ENCODE peak calls at places on chromosomes 12 and 14, in six cellular contexts. B is pons, L is transverse colon, W is IMR-90, C is RCC 7860, Y is EL. O is an unnamed sample.

GRCh38 chr14:50117456-50117855 is 1.1 kb upstream of the VCPKMT start:
- DNase-seq in B (peak; percentile 86), L (no peak), W (no peak), C (no peak), Y (no peak), O (no peak)

GRCh38 chr12:62250671-62251608 is 9.3 kb upstream of the USP15 start:
- DNase-seq in B (no peak), L (no peak), W (peak; percentile 58), C (no peak), Y (peak; percentile 44), O (no peak)

GRCh38 chr14:59275668-59276067 is 87.2 kb downstream of the DAAM1 start:
- DNase-seq in B (no peak), L (no peak), W (peak; percentile 93), C (peak; percentile 70), Y (peak; percentile 89), O (no peak)

GRCh38 chr14:100603341-100604125 is 16.3 kb upstream of the BEGAIN start:
- DNase-seq in B (no peak), L (no peak), W (no peak), C (no peak), Y (no peak), O (no peak)

GRCh38 chr14:98864211-98864610 is 407.8 kb downstream of the BCL11B start:
- DNase-seq in B (no peak), L (no peak), W (no peak), C (no peak), Y (no peak), O (no peak)

GRCh38 chr14:68733086-68733621 is 59.7 kb downstream of the ZFP36L1 start:
- DNase-seq in B (peak; percentile 75), L (no peak), W (no peak), C (peak; percentile 47), Y (no peak), O (no peak)

GRCh38 chr14:61698216-61698980 is 3.1 kb downstream of the HIF1A start:
- DNase-seq in B (peak; percentile 28), L (no peak), W (no peak), C (no peak), Y (no peak), O (no peak)

GRCh38 chr12:67161322-67161918 is 107.7 kb upstream of the CAND1 start:
- DNase-seq in B (peak; percentile 24), L (peak; percentile 39), W (peak; percentile 39), C (no peak), Y (peak; percentile 32), O (peak; percentile 24)

GRCh38 chr14:59213368-59214315 is 25.2 kb downstream of the DAAM1 start:
- DNase-seq in B (no peak), L (no peak), W (peak; percentile 72), C (no peak), Y (no peak), O (no peak)

GRCh38 chr12:104177663-104178501 is 37.7 kb upstream of the TXNRD1 start:
- DNase-seq in B (peak; percentile 8), L (peak; percentile 54), W (peak; percentile 97), C (peak; percentile 50), Y (peak; percentile 97), O (peak; percentile 49)

GRCh38 chr14:95609398-95609990 is 74.6 kb downstream of the GLRX5 start:
- DNase-seq in B (peak; percentile 6), L (no peak), W (peak; percentile 23), C (no peak), Y (peak; percentile 39), O (peak; percentile 24)

GRCh38 chr12:53988519-53989226 is 3.7 kb downstream of the HOXC10 start:
- DNase-seq in B (no peak), L (no peak), W (no peak), C (no peak), Y (no peak), O (no peak)

GRCh38 chr14:71438684-71439083 is 493.5 kb upstream of the RGS6 start:
- DNase-seq in B (peak; percentile 26), L (no peak), W (peak; percentile 44), C (no peak), Y (peak; percentile 36), O (no peak)

GRCh38 chr12:9208236-9208635 is at the start of gene PZP:
- DNase-seq in B (no peak), L (no peak), W (no peak), C (no peak), Y (no peak), O (no peak)

GRCh38 chr12:40248034-40248433 is 23.2 kb downstream of the LRRK2 start:
- DNase-seq in B (no peak), L (no peak), W (no peak), C (no peak), Y (no peak), O (no peak)

GRCh38 chr12:62472472-62472871 is 5.8 kb downstream of the MON2 start:
- DNase-seq in B (no peak), L (no peak), W (no peak), C (no peak), Y (peak; percentile 8), O (no peak)

GRCh38 chr12:103632554-103633216 is 45.6 kb downstream of the STAB2 start:
- DNase-seq in B (no peak), L (peak; percentile 72), W (peak; percentile 33), C (peak; percentile 34), Y (peak; percentile 73), O (peak; percentile 80)

GRCh38 chr12:109099426-109100020 is 2.1 kb downstream of the UNG start:
- DNase-seq in B (no peak), L (no peak), W (no peak), C (no peak), Y (no peak), O (no peak)

GRCh38 chr14:68147331-68147730 is 327.8 kb downstream of the RAD51B start:
- DNase-seq in B (no peak), L (no peak), W (no peak), C (peak; percentile 57), Y (no peak), O (no peak)

GRCh38 chr12:50211392-50212070 is 44.4 kb upstream of the CERS5 start:
- DNase-seq in B (no peak), L (no peak), W (no peak), C (no peak), Y (peak; percentile 66), O (no peak)

GRCh38 chr14:22438742-22439141 is 150.3 kb downstream of the DAD1 start:
- DNase-seq in B (no peak), L (no peak), W (no peak), C (no peak), Y (no peak), O (no peak)

GRCh38 chr14:87205811-87206210 is 787.2 kb downstream of the GALC start:
- DNase-seq in B (no peak), L (no peak), W (no peak), C (no peak), Y (no peak), O (no peak)

GRCh38 chr12:50458606-50459005 is 46.2 kb upstream of the DIP2B start:
- DNase-seq in B (no peak), L (no peak), W (peak; percentile 47), C (peak; percentile 33), Y (peak; percentile 48), O (no peak)

GRCh38 chr14:71606064-71606463 is 326.2 kb upstream of the RGS6 start:
- DNase-seq in B (no peak), L (no peak), W (no peak), C (no peak), Y (no peak), O (no peak)

GRCh38 chr14:95515080-95515489 is 1.4 kb downstream of the SYNE3 start:
- DNase-seq in B (peak; percentile 62), L (no peak), W (no peak), C (no peak), Y (peak; percentile 84), O (no peak)

GRCh38 chr12:2052861-2053674 is at the start of gene CACNA1C:
- DNase-seq in B (no peak), L (peak; percentile 46), W (peak; percentile 66), C (no peak), Y (peak; percentile 67), O (peak; percentile 25)

GRCh38 chr12:93818488-93819047 is 141.4 kb downstream of the CRADD start:
- DNase-seq in B (no peak), L (no peak), W (no peak), C (no peak), Y (no peak), O (no peak)

GRCh38 chr12:112303799-112304198 is 78.4 kb downstream of the HECTD4 start:
- DNase-seq in B (no peak), L (no peak), W (no peak), C (no peak), Y (no peak), O (no peak)

GRCh38 chr12:49092086-49092815 is 2.4 kb downstream of the DHH start:
- DNase-seq in B (peak; percentile 40), L (no peak), W (peak; percentile 30), C (peak; percentile 32), Y (peak; percentile 75), O (no peak)